ENCODE peak calls at places on chromosomes 4 and X, in six cellular contexts. T is A549, Q is GM12878, M is endothelial cell of umbilical vein, B is HepG2, D is K562. O is an unnamed sample.
A peak's percentile ranks its signal among the peaks of the same experiment; 100 is the strongest.

GRCh38 chr4:53592686-53593641 is 1.7 kb upstream of the LNX1 start:
- DNase-seq in T (peak; percentile 34), Q (no peak), M (peak; percentile 46), B (no peak), D (peak; percentile 66), O (peak; percentile 25)

GRCh38 chr4:153758688-153759406 is 977 bp downstream of the RNF175 start:
- DNase-seq in T (no peak), Q (no peak), M (no peak), B (no peak), D (no peak), O (no peak)

GRCh38 chr4:96874657-96875056 is 1034.8 kb downstream of the PDHA2 start:
- DNase-seq in T (no peak), Q (no peak), M (no peak), B (no peak), D (no peak), O (no peak)

GRCh38 chr4:119587796-119588195 is 40.8 kb downstream of the PDE5A start:
- DNase-seq in T (no peak), Q (no peak), M (no peak), B (no peak), D (no peak), O (peak; percentile 67)

GRCh38 chrX:43974076-43974475 is 886 bp upstream of the NDP start:
- DNase-seq in T (no peak), Q (no peak), M (no peak), B (no peak), D (no peak), O (no peak)

GRCh38 chr4:25667931-25668557 is 12.4 kb downstream of the SLC34A2 start:
- DNase-seq in T (no peak), Q (no peak), M (no peak), B (peak; percentile 34), D (no peak), O (no peak)

GRCh38 chr4:7021930-7022658 is 21.1 kb upstream of the TADA2B start:
- DNase-seq in T (peak; percentile 69), Q (no peak), M (no peak), B (no peak), D (no peak), O (no peak)

GRCh38 chrX:131067846-131068745 is 9.9 kb downstream of the ARHGAP36 start:
- DNase-seq in T (no peak), Q (no peak), M (no peak), B (no peak), D (no peak), O (no peak)

GRCh38 chrX:1094934-1095333 is 117.5 kb downstream of the CRLF2 start:
- DNase-seq in T (no peak), Q (no peak), M (no peak), B (no peak), D (no peak), O (no peak)

GRCh38 chr4:121696140-121696640 is 590 bp downstream of the ANXA5 start:
- DNase-seq in T (no peak), Q (no peak), M (peak; percentile 69), B (peak; percentile 39), D (peak; percentile 12), O (peak; percentile 50)

GRCh38 chrX:155877288-155877687 is 3.9 kb upstream of the VAMP7 start:
- DNase-seq in T (no peak), Q (no peak), M (no peak), B (no peak), D (no peak), O (no peak)

GRCh38 chrX:64097891-64098290 is 107.6 kb downstream of the AMER1 start:
- DNase-seq in T (no peak), Q (no peak), M (no peak), B (no peak), D (no peak), O (no peak)

GRCh38 chrX:64093761-64094160 is 111.7 kb downstream of the AMER1 start:
- DNase-seq in T (no peak), Q (no peak), M (peak; percentile 1), B (no peak), D (no peak), O (peak; percentile 9)
- TF ChIP-seq CTCF in T (no peak), Q (no peak), M (no peak), B (peak; percentile 45), D (peak; percentile 24), O (peak; percentile 38)

DNA sequence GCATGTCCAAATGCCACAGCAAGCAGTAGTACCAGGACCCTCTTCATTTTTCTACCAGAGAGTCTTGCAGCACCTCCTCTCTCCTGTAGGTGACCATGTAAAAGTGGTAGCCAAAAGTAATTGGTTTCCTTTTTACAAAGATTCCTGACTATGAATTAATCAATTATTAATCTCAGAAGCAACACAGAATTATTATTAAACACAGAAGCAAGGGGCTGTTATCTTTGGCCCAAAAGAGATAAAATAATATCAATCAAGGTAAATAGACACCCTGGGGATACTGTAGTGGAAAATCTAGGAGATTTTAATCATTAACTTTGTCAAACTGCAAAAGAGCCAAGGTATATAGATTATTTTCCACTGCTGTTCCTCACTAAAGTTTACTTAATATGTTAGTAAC is at the start of gene GC:
- DNase-seq in T (no peak), Q (no peak), M (no peak), B (no peak), D (no peak), O (no peak)
- TF ChIP-seq MYC in T (no peak), Q (no peak), M (no peak), B (no peak), D (no peak), O (no peak)

DNA sequence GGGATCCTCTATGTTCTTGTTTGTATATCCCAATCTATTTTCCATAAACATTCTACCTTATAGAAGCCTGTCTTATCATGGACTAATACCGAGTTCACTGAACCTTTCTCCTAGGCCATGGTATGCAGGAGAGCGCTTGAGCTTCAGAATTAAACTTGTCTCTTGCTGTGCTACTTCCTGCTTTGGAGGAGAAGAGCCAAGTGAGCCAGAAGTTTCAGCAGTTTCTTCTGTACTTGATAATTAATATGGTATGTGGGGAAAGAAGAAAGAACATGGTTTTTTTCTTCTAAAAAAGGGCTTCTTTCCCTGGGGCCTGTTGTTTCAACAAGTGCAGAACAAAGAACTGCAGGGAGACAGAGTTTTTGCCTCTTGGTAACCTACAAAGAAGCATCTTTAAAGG is 172.8 kb downstream of the ATG4A start:
- DNase-seq in T (no peak), Q (no peak), M (no peak), B (peak; percentile 49), D (no peak), O (no peak)
- TF ChIP-seq MAX in T (no peak), Q (no peak), M (no peak), B (no peak), D (no peak), O (no peak)

GRCh38 chrX:119393144-119393543 is 6.0 kb upstream of the SLC25A43 start:
- DNase-seq in T (no peak), Q (no peak), M (no peak), B (no peak), D (no peak), O (no peak)

GRCh38 chrX:119389854-119390501 is 9.2 kb upstream of the SLC25A43 start:
- DNase-seq in T (no peak), Q (no peak), M (no peak), B (peak; percentile 11), D (peak; percentile 18), O (no peak)

GRCh38 chrX:119389214-119389613 is 9.9 kb upstream of the SLC25A43 start:
- DNase-seq in T (no peak), Q (no peak), M (no peak), B (peak; percentile 40), D (no peak), O (no peak)

DNA sequence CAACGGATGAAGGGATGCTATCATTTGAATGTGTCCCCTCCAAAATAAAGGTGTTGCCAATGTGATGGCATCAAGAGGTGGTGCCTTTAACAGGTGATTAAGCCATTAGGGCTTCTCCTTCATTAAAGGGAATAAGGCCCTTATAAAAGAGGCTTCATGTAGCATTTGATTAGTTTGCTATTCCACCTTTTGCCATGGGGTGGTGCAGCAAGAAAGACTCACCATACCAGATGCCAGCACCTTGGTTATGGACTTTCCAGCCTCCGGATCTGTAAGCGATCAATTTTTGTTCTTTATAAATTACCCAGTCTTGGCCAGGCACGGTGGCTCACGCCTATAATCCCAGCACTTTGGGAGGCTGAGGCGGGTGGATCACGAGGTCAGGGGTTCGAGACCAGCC is 7.9 kb upstream of the SLC25A43 start:
- DNase-seq in T (peak; percentile 49), Q (no peak), M (peak; percentile 34), B (peak; percentile 22), D (no peak), O (peak; percentile 46)
- TF ChIP-seq CTCF in T (no peak), Q (peak; percentile 37), M (peak; percentile 15), B (peak; percentile 37), D (peak; percentile 41), O (peak; percentile 36)

GRCh38 chr4:105503484-105503883 is 29.6 kb upstream of the PPA2 start:
- DNase-seq in T (no peak), Q (no peak), M (no peak), B (no peak), D (no peak), O (no peak)

GRCh38 chr4:105509714-105510113 is 35.9 kb upstream of the PPA2 start:
- DNase-seq in T (no peak), Q (no peak), M (no peak), B (no peak), D (no peak), O (no peak)

GRCh38 chr4:105509291-105509690 is 35.4 kb upstream of the PPA2 start:
- DNase-seq in T (no peak), Q (peak; percentile 20), M (no peak), B (no peak), D (no peak), O (peak; percentile 11)
- TF ChIP-seq MYC in T (no peak), Q (no peak), M (no peak), B (no peak), D (no peak), O (no peak)

GRCh38 chrX:124719060-124719459 is 372.7 kb downstream of the SH2D1A start:
- DNase-seq in T (no peak), Q (no peak), M (no peak), B (peak; percentile 31), D (no peak), O (no peak)

GRCh38 chrX:124717537-124717936 is 371.2 kb downstream of the SH2D1A start:
- DNase-seq in T (no peak), Q (no peak), M (no peak), B (no peak), D (no peak), O (no peak)

GRCh38 chrX:124725467-124725866 is 379.1 kb downstream of the SH2D1A start:
- DNase-seq in T (no peak), Q (no peak), M (no peak), B (no peak), D (no peak), O (no peak)

GRCh38 chrX:124726313-124726712 is 379.9 kb downstream of the SH2D1A start:
- DNase-seq in T (no peak), Q (no peak), M (no peak), B (no peak), D (no peak), O (no peak)

GRCh38 chrX:124720532-124720931 is 374.2 kb downstream of the SH2D1A start:
- DNase-seq in T (no peak), Q (no peak), M (no peak), B (no peak), D (no peak), O (peak; percentile 4)
- TF ChIP-seq MAX in T (no peak), Q (no peak), M (no peak), B (no peak), D (no peak), O (no peak)